ENCODE peak calls at places on chromosomes 11 and 22, in eight cellular contexts. O is neural crest cell; G is breast epithelium; U is fibroblast of lung; Q is NB4; C is activated CD8-positive, alpha-beta T cell treated with anti-CD3 and anti-CD28 coated beads for 36 hours; I is endodermal cell; L is bronchial epithelial cell. F is an unnamed sample.

GRCh38 chr11:9089061-9089460 is 2.3 kb downstream of the SCUBE2 start:
- DNase-seq in G (no peak), O (no peak), Q (no peak), U (no peak), I (no peak), C (no peak), L (no peak), F (no peak)

GRCh38 chr11:65315204-65315865 is 669 bp downstream of the CDC42EP2 start:
- DNase-seq in C (peak), L (no peak), I (peak), O (peak), Q (peak), U (peak), G (peak), F (peak)

GRCh38 chr11:2369320-2369719 is 7.8 kb upstream of the CD81 start:
- DNase-seq in O (no peak), I (no peak), L (no peak), C (no peak), G (no peak), Q (no peak), U (no peak), F (no peak)

GRCh38 chr11:35304393-35304790 is 115.0 kb downstream of the SLC1A2 start:
- DNase-seq in G (no peak), U (peak), I (no peak), L (peak), C (peak), O (no peak), Q (no peak), F (peak)

GRCh38 chr11:75476716-75477613 is 44.0 kb upstream of the KLHL35 start:
- DNase-seq in U (no peak), O (no peak), C (no peak), I (no peak), L (no peak), Q (no peak), G (peak), F (no peak)

GRCh38 chr11:62983536-62984199 is 1.1 kb downstream of the SLC22A6 start:
- DNase-seq in G (no peak), U (no peak), C (no peak), L (no peak), I (no peak), Q (no peak), O (no peak), F (no peak)

GRCh38 chr11:64385953-64386704 is 27.2 kb downstream of the RPS6KA4 start:
- DNase-seq in I (no peak), Q (peak), O (no peak), U (no peak), L (peak), C (no peak), G (peak), F (no peak)

GRCh38 chr22:45804986-45805325 is 133.3 kb downstream of the ATXN10 start:
- DNase-seq in G (no peak), C (no peak), Q (peak), U (peak), L (peak), I (no peak), O (no peak), F (no peak)

GRCh38 chr22:22877523-22878210 is 9.9 kb upstream of the IGLL5 start:
- DNase-seq in Q (peak), U (peak), L (peak), O (peak), I (peak), G (no peak), C (peak), F (peak)

GRCh38 chr11:133977067-133977681 is 20.4 kb upstream of the IGSF9B start:
- DNase-seq in C (peak), G (no peak), Q (peak), L (no peak), U (no peak), I (no peak), O (no peak), F (peak)

GRCh38 chr11:122764691-122765090 is 73.6 kb upstream of the CRTAM start:
- DNase-seq in U (no peak), O (no peak), G (no peak), C (no peak), I (no peak), L (no peak), Q (no peak), F (no peak)

GRCh38 chr22:17949926-17950473 is 74.4 kb downstream of the MICAL3 start:
- DNase-seq in Q (no peak), O (no peak), G (no peak), C (no peak), L (no peak), U (no peak), I (no peak), F (no peak)

GRCh38 chr11:50267851-50268250 is 235.2 kb downstream of the OR4C45 start:
- DNase-seq in C (no peak), L (no peak), G (no peak), Q (no peak), U (no peak), I (no peak), O (no peak), F (no peak)

GRCh38 chr11:86800076-86800955 is at the start of gene PRSS23:
- DNase-seq in C (peak), I (peak), O (peak), L (no peak), U (peak), Q (no peak), G (no peak), F (peak)

GRCh38 chr22:27798526-27799333 is 2.8 kb downstream of the MN1 start:
- DNase-seq in L (no peak), I (peak), O (peak), U (no peak), Q (no peak), C (no peak), G (no peak), F (no peak)

GRCh38 chr11:60786811-60787567 is 1.9 kb downstream of the MS4A10 start:
- DNase-seq in I (no peak), U (peak), C (no peak), L (peak), Q (no peak), O (no peak), G (no peak), F (no peak)

GRCh38 chr11:27757953-27758352 is 57.7 kb upstream of the BDNF start:
- DNase-seq in G (no peak), U (peak), L (peak), C (no peak), I (no peak), O (no peak), Q (no peak), F (no peak)

DNA sequence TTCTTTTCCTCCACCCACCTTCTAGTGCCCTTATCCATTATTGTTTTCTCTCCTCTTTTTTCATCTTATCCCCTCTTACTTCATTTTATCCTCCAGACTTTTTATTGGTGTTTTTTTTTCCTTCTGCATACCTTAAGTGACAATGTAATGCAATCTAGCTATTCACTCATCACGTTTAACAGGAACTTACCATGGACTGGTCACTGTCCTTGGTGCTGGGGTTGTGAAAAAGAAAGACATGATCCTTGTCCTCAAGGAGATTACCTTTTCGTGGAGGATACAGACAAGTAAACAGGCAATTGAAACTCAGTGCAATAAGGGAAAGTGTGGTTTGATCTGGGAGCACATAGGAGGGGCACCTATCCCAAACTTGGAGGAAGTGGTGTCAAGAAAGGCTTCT is 20.7 kb downstream of the SYT9 start:
- DNase-seq in C (no peak), L (peak), O (no peak), G (no peak), Q (no peak), I (peak), U (no peak), F (no peak)
- TF ChIP-seq CTCF in C (no peak), L (no peak), O (no peak), G (no peak), Q (no peak), I (no peak), U (no peak), F (no peak)

GRCh38 chr11:68454767-68455166 is 5.8 kb upstream of the PPP6R3 start:
- DNase-seq in L (peak), U (no peak), I (peak), O (no peak), Q (no peak), G (no peak), C (no peak), F (no peak)

GRCh38 chr11:68448604-68449011 is 11.9 kb upstream of the PPP6R3 start:
- DNase-seq in O (no peak), Q (no peak), U (no peak), G (no peak), L (no peak), I (no peak), C (no peak), F (no peak)

GRCh38 chr11:68449951-68450350 is 10.6 kb upstream of the PPP6R3 start:
- DNase-seq in L (no peak), G (no peak), I (no peak), U (no peak), O (no peak), C (no peak), Q (no peak), F (no peak)

GRCh38 chr11:68447015-68447801 is 13.3 kb upstream of the PPP6R3 start:
- DNase-seq in Q (peak), I (peak), L (peak), U (peak), O (peak), C (peak), G (peak), F (peak)

GRCh38 chr11:68450711-68451110 is 9.8 kb upstream of the PPP6R3 start:
- DNase-seq in Q (no peak), G (no peak), L (no peak), U (no peak), O (no peak), C (no peak), I (no peak), F (no peak)
- TF ChIP-seq CTCF in Q (no peak), G (no peak), L (no peak), U (no peak), O (no peak), C (no peak), I (no peak), F (no peak)

GRCh38 chr11:13702071-13702470 is 33.6 kb downstream of the FAR1 start:
- DNase-seq in L (no peak), I (no peak), O (no peak), C (no peak), Q (no peak), G (no peak), U (no peak), F (no peak)
- TF ChIP-seq CTCF in L (no peak), I (no peak), O (no peak), C (no peak), Q (no peak), G (no peak), U (no peak), F (no peak)

GRCh38 chr11:59106363-59107336 is at the start of gene FAM111B:
- DNase-seq in Q (no peak), U (peak), C (peak), O (peak), L (peak), I (peak), G (peak), F (peak)

GRCh38 chr11:59097113-59097708 is 9.8 kb upstream of the FAM111B start:
- DNase-seq in I (peak), O (peak), G (no peak), Q (peak), C (peak), L (peak), U (peak), F (peak)

GRCh38 chr11:59102259-59102765 is 4.7 kb upstream of the FAM111B start:
- DNase-seq in L (peak), C (peak), I (peak), U (peak), G (peak), Q (no peak), O (peak), F (peak)
- TF ChIP-seq CTCF in L (peak), C (peak), I (peak), U (peak), G (no peak), Q (no peak), O (peak), F (peak)

GRCh38 chr11:37857726-37858125 is 1259.7 kb upstream of the RAG2 start:
- DNase-seq in U (no peak), Q (no peak), L (no peak), C (no peak), G (no peak), I (peak), O (no peak), F (no peak)

GRCh38 chr11:37861671-37862070 is 1263.6 kb upstream of the RAG2 start:
- DNase-seq in L (no peak), G (no peak), I (no peak), C (no peak), U (no peak), O (no peak), Q (no peak), F (no peak)

DNA sequence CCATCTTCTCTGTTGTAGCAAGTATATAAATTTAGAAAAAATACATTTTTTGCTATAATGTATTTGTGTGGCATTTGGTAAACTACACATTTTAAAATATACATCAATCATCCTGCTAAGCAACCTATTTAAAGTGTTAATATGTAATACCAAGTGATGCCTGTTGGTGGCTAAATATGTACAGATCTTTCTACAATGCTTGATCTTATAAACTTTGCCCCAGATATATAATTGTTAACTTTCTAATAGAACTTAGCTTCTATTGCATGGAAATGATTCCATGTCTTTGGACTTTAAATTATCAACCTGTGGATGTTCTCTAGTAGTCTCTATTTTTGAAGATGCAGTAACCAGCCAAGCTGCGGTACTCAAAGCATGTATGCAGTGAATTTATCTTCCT is 1260.4 kb upstream of the RAG2 start:
- DNase-seq in I (no peak), L (peak), O (no peak), Q (peak), G (no peak), U (no peak), C (no peak), F (no peak)
- TF ChIP-seq CTCF in I (peak), L (no peak), O (peak), Q (no peak), G (no peak), U (no peak), C (no peak), F (no peak)

F was measured in GM13976.